ENCODE peak calls at places on chromosomes 12 and 14, in seven cellular contexts. K is left ventricle myocardium superior; R is GDM1; Z is frontal cortex; P is astrocyte of the cerebellum; V is hypothalamus; Q is stimulated activated naive CD8-positive, alpha-beta T cell treated with anti-CD3 and anti-CD28 coated beads, Interleukin-15, amount 100 ng/mL, for 72 hours. H is an unnamed sample.

GRCh38 chr14:58299665-58300202 is 1.4 kb downstream of the ARID4A start:
- DNase-seq in K (no peak), R (no peak), Z (peak), P (no peak), V (no peak), Q (no peak), H (no peak)

GRCh38 chr12:111645433-111645832 is 40.3 kb downstream of the BRAP start:
- DNase-seq in K (no peak), R (no peak), Z (no peak), P (no peak), V (no peak), Q (no peak), H (no peak)

GRCh38 chr12:38892090-38892786 is 13.2 kb downstream of the CPNE8 start:
- DNase-seq in K (no peak), R (no peak), Z (no peak), P (no peak), V (no peak), Q (no peak), H (peak)

GRCh38 chr12:15829949-15830348 is 40.8 kb upstream of the EPS8 start:
- DNase-seq in K (no peak), R (no peak), Z (no peak), P (no peak), V (no peak), Q (no peak), H (no peak)

GRCh38 chr14:35374273-35374681 is 30.3 kb downstream of the NFKBIA start:
- DNase-seq in K (no peak), R (no peak), Z (no peak), P (peak), V (no peak), Q (no peak), H (peak)

GRCh38 chr14:31388687-31389413 is 31.5 kb downstream of the HEATR5A start:
- DNase-seq in K (no peak), R (no peak), Z (no peak), P (no peak), V (no peak), Q (no peak), H (no peak)

GRCh38 chr12:115312901-115313300 is 628.9 kb upstream of the TBX3 start:
- DNase-seq in K (no peak), R (no peak), Z (no peak), P (no peak), V (no peak), Q (no peak), H (no peak)

GRCh38 chr14:39417014-39417413 is 15.2 kb downstream of the FBXO33 start:
- DNase-seq in K (no peak), R (no peak), Z (no peak), P (no peak), V (no peak), Q (no peak), H (no peak)

GRCh38 chr12:28415755-28416154 is 225.5 kb downstream of the CCDC91 start:
- DNase-seq in K (no peak), R (no peak), Z (no peak), P (peak), V (no peak), Q (no peak), H (no peak)

GRCh38 chr12:116136340-116136739 is 141.2 kb downstream of the MED13L start:
- DNase-seq in K (no peak), R (no peak), Z (no peak), P (peak), V (no peak), Q (no peak), H (peak)

GRCh38 chr12:18970603-18971002 is 158.9 kb upstream of the PLEKHA5 start:
- DNase-seq in K (no peak), R (no peak), Z (no peak), P (no peak), V (no peak), Q (no peak), H (no peak)

GRCh38 chr14:104393898-104394605 is 185.5 kb upstream of the C14orf180 start:
- DNase-seq in K (peak), R (peak), Z (no peak), P (no peak), V (no peak), Q (peak), H (no peak)

GRCh38 chr12:119673634-119674033 is 5.7 kb downstream of the PRKAB1 start:
- DNase-seq in K (peak), R (no peak), Z (no peak), P (no peak), V (no peak), Q (no peak), H (no peak)

GRCh38 chr14:35506927-35507326 is 27.0 kb upstream of the INSM2 start:
- DNase-seq in K (no peak), R (peak), Z (no peak), P (no peak), V (no peak), Q (no peak), H (no peak)

GRCh38 chr14:55721353-55721752 is 141.3 kb downstream of the KTN1 start:
- DNase-seq in K (no peak), R (no peak), Z (no peak), P (peak), V (no peak), Q (no peak), H (peak)

GRCh38 chr12:110246690-110247339 is 34.2 kb upstream of the ATP2A2 start:
- DNase-seq in K (peak), R (no peak), Z (no peak), P (no peak), V (no peak), Q (no peak), H (no peak)

GRCh38 chr12:14395059-14395778 is 29.7 kb downstream of the ATF7IP start:
- DNase-seq in K (no peak), R (no peak), Z (no peak), P (no peak), V (no peak), Q (no peak), H (no peak)

GRCh38 chr14:98138666-98139065 is 1133.3 kb downstream of the BCL11B start:
- DNase-seq in K (no peak), R (no peak), Z (no peak), P (no peak), V (no peak), Q (peak), H (no peak)

GRCh38 chr14:93956082-93956481 is 20.3 kb downstream of the ASB2 start:
- DNase-seq in K (no peak), R (no peak), Z (no peak), P (no peak), V (no peak), Q (no peak), H (no peak)

GRCh38 chr14:87866116-87866515 is 126.9 kb downstream of the GALC start:
- DNase-seq in K (no peak), R (no peak), Z (no peak), P (no peak), V (no peak), Q (no peak), H (no peak)

GRCh38 chr14:37658174-37658573 is 62.7 kb downstream of the TTC6 start:
- DNase-seq in K (no peak), R (no peak), Z (no peak), P (no peak), V (no peak), Q (no peak), H (no peak)

GRCh38 chr12:25725874-25726273 is 172.8 kb upstream of the LMNTD1 start:
- DNase-seq in K (no peak), R (no peak), Z (no peak), P (no peak), V (no peak), Q (no peak), H (peak)

GRCh38 chr12:86660488-86661171 is 404.4 kb upstream of the MGAT4C start:
- DNase-seq in K (no peak), R (no peak), Z (no peak), P (no peak), V (no peak), Q (no peak), H (peak)

GRCh38 chr12:18799140-18799446 is 61.2 kb downstream of the CAPZA3 start:
- DNase-seq in K (no peak), R (no peak), Z (no peak), P (no peak), V (no peak), Q (no peak), H (no peak)

GRCh38 chr12:115155665-115156645 is 472.0 kb upstream of the TBX3 start:
- DNase-seq in K (no peak), R (no peak), Z (no peak), P (peak), V (no peak), Q (no peak), H (no peak)

GRCh38 chr12:29537292-29537691 is 39.8 kb upstream of the OVCH1 start:
- DNase-seq in K (no peak), R (no peak), Z (no peak), P (no peak), V (no peak), Q (no peak), H (no peak)

GRCh38 chr12:56153291-56154065 is 1.1 kb downstream of the MYL6B start:
- DNase-seq in K (no peak), R (no peak), Z (no peak), P (no peak), V (no peak), Q (no peak), H (no peak)

GRCh38 chr12:132278421-132279183 is 50.8 kb downstream of the GALNT9 start:
- DNase-seq in K (peak), R (no peak), Z (no peak), P (no peak), V (no peak), Q (no peak), H (no peak)

GRCh38 chr12:67804168-67804567 is 155.6 kb downstream of the DYRK2 start:
- DNase-seq in K (no peak), R (no peak), Z (no peak), P (no peak), V (no peak), Q (peak), H (no peak)

GRCh38 chr14:50060871-50061663 is 55.3 kb downstream of the VCPKMT start:
- DNase-seq in K (peak), R (peak), Z (no peak), P (peak), V (no peak), Q (no peak), H (peak)

H was measured in MV-4-11.